ENCODE peak calls at places on chromosomes 6 and 20, in seven cellular contexts. W is AG09309, G is fibroblast of pulmonary artery, J is B cell, N is osteocyte, V is Calu3, L is neural crest cell. S is an unnamed sample.

GRCh38 chr6:44367686-44368085 is 19.8 kb upstream of the CDC5L start:
- DNase-seq in W (no peak), G (peak; percentile 7), J (no peak), N (no peak), V (no peak), L (no peak), S (no peak)

GRCh38 chr20:23118766-23119165 is 32.6 kb upstream of the CD93 start:
- DNase-seq in W (no peak), G (no peak), J (no peak), N (no peak), V (no peak), L (no peak), S (no peak)

GRCh38 chr6:103675807-103676406 is 1183.8 kb downstream of the HACE1 start:
- DNase-seq in W (no peak), G (peak; percentile 13), J (no peak), N (no peak), V (peak; percentile 4), L (no peak), S (no peak)

GRCh38 chr6:127266892-127267741 is 453 bp downstream of the RNF146 start:
- DNase-seq in W (no peak), G (peak; percentile 42), J (peak; percentile 77), N (peak; percentile 87), V (peak; percentile 58), L (no peak), S (peak; percentile 64)

GRCh38 chr6:156423829-156424228 is 353.3 kb upstream of the ARID1B start:
- DNase-seq in W (no peak), G (no peak), J (no peak), N (no peak), V (no peak), L (no peak), S (peak; percentile 73)

GRCh38 chr20:45080867-45081616 is 19.9 kb downstream of the KCNS1 start:
- DNase-seq in W (no peak), G (peak; percentile 29), J (no peak), N (no peak), V (peak; percentile 58), L (no peak), S (no peak)

GRCh38 chr6:63805808-63806572 is 170.4 kb downstream of the PHF3 start:
- DNase-seq in W (peak; percentile 70), G (peak; percentile 89), J (no peak), N (no peak), V (peak; percentile 9), L (no peak), S (no peak)

GRCh38 chr6:170106906-170107525 is 183.9 kb downstream of the DLL1 start:
- DNase-seq in W (no peak), G (no peak), J (no peak), N (peak; percentile 79), V (no peak), L (no peak), S (no peak)

GRCh38 chr6:138638626-138639025 is 134.9 kb upstream of the CCDC28A start:
- DNase-seq in W (no peak), G (no peak), J (no peak), N (no peak), V (no peak), L (no peak), S (no peak)

GRCh38 chr6:27757307-27757706 is 154.9 kb downstream of the OR2B2 start:
- DNase-seq in W (no peak), G (peak; percentile 8), J (peak; percentile 42), N (no peak), V (no peak), L (peak; percentile 20), S (peak; percentile 68)

GRCh38 chr6:30349411-30350177 is 4.6 kb downstream of the RPP21 start:
- DNase-seq in W (no peak), G (no peak), J (no peak), N (no peak), V (no peak), L (no peak), S (no peak)
- TF ChIP-seq CTCF in W (no peak), G (peak; percentile 7), J (peak; percentile 27), N (peak; percentile 19), V (no peak), L (no peak), S (peak; percentile 18)

GRCh38 chr6:37696841-37697735 is 595 bp downstream of the MDGA1 start:
- DNase-seq in W (no peak), G (peak; percentile 10), J (peak; percentile 82), N (peak; percentile 84), V (peak; percentile 42), L (peak; percentile 30), S (peak; percentile 54)
- TF ChIP-seq CTCF in W (peak; percentile 11), G (no peak), J (peak; percentile 35), N (peak; percentile 43), V (peak; percentile 27), L (peak; percentile 46), S (peak; percentile 22)

GRCh38 chr20:7029005-7029404 is 261.5 kb downstream of the BMP2 start:
- DNase-seq in W (no peak), G (no peak), J (no peak), N (no peak), V (no peak), L (no peak), S (no peak)

GRCh38 chr20:7025635-7026034 is 258.1 kb downstream of the BMP2 start:
- DNase-seq in W (no peak), G (no peak), J (no peak), N (no peak), V (no peak), L (no peak), S (no peak)

GRCh38 chr20:7031222-7031621 is 263.7 kb downstream of the BMP2 start:
- DNase-seq in W (no peak), G (no peak), J (no peak), N (no peak), V (no peak), L (no peak), S (no peak)
- TF ChIP-seq CTCF in W (peak; percentile 14), G (peak; percentile 33), J (no peak), N (peak; percentile 10), V (no peak), L (peak; percentile 36), S (no peak)

GRCh38 chr6:112337209-112337638 is 9.9 kb upstream of the RFPL4B start:
- DNase-seq in W (peak; percentile 85), G (peak; percentile 89), J (no peak), N (no peak), V (peak; percentile 51), L (peak; percentile 61), S (no peak)
- TF ChIP-seq CTCF in W (peak; percentile 86), G (peak; percentile 92), J (no peak), N (peak; percentile 86), V (peak; percentile 44), L (peak; percentile 79), S (no peak)

GRCh38 chr6:87936065-87936464 is 111.6 kb upstream of the SPACA1 start:
- DNase-seq in W (no peak), G (no peak), J (no peak), N (no peak), V (no peak), L (no peak), S (no peak)

GRCh38 chr6:87943191-87943590 is 104.5 kb upstream of the SPACA1 start:
- DNase-seq in W (no peak), G (no peak), J (no peak), N (peak; percentile 51), V (no peak), L (no peak), S (no peak)

GRCh38 chr6:87939776-87940175 is 107.9 kb upstream of the SPACA1 start:
- DNase-seq in W (no peak), G (no peak), J (no peak), N (no peak), V (no peak), L (no peak), S (no peak)

GRCh38 chr6:87941556-87942358 is 105.9 kb upstream of the SPACA1 start:
- DNase-seq in W (no peak), G (no peak), J (no peak), N (no peak), V (no peak), L (no peak), S (no peak)

DNA sequence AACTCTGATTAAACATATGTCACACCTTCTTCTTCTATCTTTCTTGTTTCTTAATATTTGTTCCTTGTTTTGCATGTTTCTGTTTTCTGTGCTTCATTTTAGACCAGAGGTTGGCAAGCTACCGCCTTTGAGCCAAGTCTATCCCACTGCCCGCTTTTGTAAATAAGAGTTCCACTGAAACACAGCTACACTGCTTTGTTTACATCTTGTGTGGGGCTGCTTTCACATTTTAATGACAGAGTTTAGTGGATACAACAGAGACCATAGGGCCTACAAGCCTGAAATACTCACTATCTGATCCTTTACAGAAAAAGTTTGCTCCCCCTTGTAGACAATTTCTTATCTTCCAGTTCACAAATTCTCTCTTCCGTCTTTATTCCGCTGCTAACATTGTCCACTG is 109.4 kb upstream of the SPACA1 start:
- DNase-seq in W (no peak), G (no peak), J (no peak), N (no peak), V (no peak), L (no peak), S (no peak)
- TF ChIP-seq CTCF in W (no peak), G (no peak), J (no peak), N (no peak), V (no peak), L (no peak), S (no peak)

GRCh38 chr20:18688676-18689075 is 100.8 kb downstream of the DTD1 start:
- DNase-seq in W (no peak), G (no peak), J (no peak), N (no peak), V (no peak), L (no peak), S (no peak)
- TF ChIP-seq CTCF in W (no peak), G (no peak), J (no peak), N (no peak), V (no peak), L (no peak), S (no peak)

GRCh38 chr20:25023316-25023715 is 30.8 kb upstream of the APMAP start:
- DNase-seq in W (no peak), G (no peak), J (no peak), N (no peak), V (no peak), L (no peak), S (no peak)
- TF ChIP-seq CTCF in W (no peak), G (no peak), J (no peak), N (no peak), V (no peak), L (no peak), S (no peak)

DNA sequence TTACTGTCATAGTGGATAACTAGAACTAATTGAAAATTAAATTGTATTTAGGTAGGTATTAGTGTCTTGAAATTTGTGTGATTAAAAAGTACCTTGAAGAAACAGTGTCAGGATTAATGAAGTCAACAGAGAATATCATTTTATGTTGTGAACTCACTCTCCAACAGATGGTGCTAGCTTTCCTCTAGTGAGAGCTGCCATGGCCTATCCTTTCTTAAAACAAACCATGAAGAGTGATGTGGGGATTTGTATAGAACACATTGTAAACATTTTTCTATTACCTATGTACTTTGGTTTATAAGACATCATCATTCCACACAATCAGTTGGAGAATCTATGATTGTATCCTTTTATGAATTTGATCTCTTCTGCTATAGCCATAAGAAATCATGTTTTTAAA is 4.8 kb upstream of the SRSF12 start:
- DNase-seq in W (no peak), G (peak; percentile 56), J (no peak), N (no peak), V (peak; percentile 11), L (no peak), S (no peak)
- TF ChIP-seq CTCF in W (peak; percentile 56), G (peak; percentile 66), J (peak; percentile 55), N (peak; percentile 80), V (peak; percentile 28), L (peak; percentile 69), S (peak; percentile 40)